ENCODE peak calls at places on chromosome 2, in ten cellular contexts. J, K, R, Z, U, S, D, X, E and L are unnamed samples.

GRCh38 chr2:172753610-172754009 is 18.0 kb downstream of the RAPGEF4 start:
- DNase-seq in J (no peak), U (no peak), R (no peak), K (no peak), Z (no peak), E (no peak), S (no peak), D (no peak), X (no peak), L (no peak)

GRCh38 chr2:4693266-4693665 is 989.9 kb downstream of the DCDC2C start:
- DNase-seq in E (no peak), S (no peak), J (no peak), D (no peak), X (no peak), Z (no peak), U (no peak), R (no peak), K (no peak), L (no peak)

GRCh38 chr2:102848366-102848839 is 86.6 kb downstream of the TMEM182 start:
- DNase-seq in J (no peak), R (peak), S (no peak), E (peak), K (no peak), U (peak), D (no peak), Z (peak), X (peak), L (peak)

GRCh38 chr2:27681844-27682243 is 18.2 kb downstream of the SLC4A1AP start:
- DNase-seq in R (no peak), X (no peak), K (no peak), S (peak), U (no peak), J (no peak), D (no peak), Z (no peak), E (peak), L (no peak)

GRCh38 chr2:159612255-159612901 is 4.0 kb downstream of the BAZ2B start:
- DNase-seq in U (no peak), Z (peak), S (no peak), D (no peak), X (no peak), R (no peak), J (no peak), K (no peak), E (peak), L (no peak)

GRCh38 chr2:95281786-95282185 is 7.5 kb downstream of the PROM2 start:
- DNase-seq in E (no peak), R (no peak), X (no peak), D (no peak), U (no peak), J (no peak), S (no peak), Z (no peak), K (no peak), L (no peak)

GRCh38 chr2:187233811-187234210 is 214.2 kb downstream of the CALCRL start:
- DNase-seq in D (no peak), E (peak), X (no peak), S (no peak), Z (no peak), J (no peak), K (no peak), U (no peak), R (no peak), L (no peak)

GRCh38 chr2:73762571-73762970 is 17.3 kb downstream of the DUSP11 start:
- DNase-seq in U (no peak), E (no peak), R (no peak), S (no peak), K (no peak), J (no peak), Z (no peak), D (no peak), X (no peak), L (no peak)

GRCh38 chr2:24881158-24881557 is 38.9 kb downstream of the ADCY3 start:
- DNase-seq in E (no peak), U (no peak), R (no peak), Z (no peak), X (no peak), J (no peak), D (no peak), S (no peak), K (no peak), L (no peak)

GRCh38 chr2:149472413-149472812 is 115.2 kb downstream of the MMADHC start:
- DNase-seq in R (no peak), U (no peak), K (no peak), E (no peak), X (no peak), S (no peak), J (no peak), Z (no peak), D (no peak), L (no peak)

GRCh38 chr2:133787207-133787606 is 218.9 kb upstream of the NCKAP5 start:
- DNase-seq in R (no peak), J (no peak), E (peak), K (peak), X (no peak), U (no peak), S (peak), Z (no peak), D (no peak), L (no peak)

GRCh38 chr2:7812231-7812995 is 869.4 kb upstream of the ID2 start:
- DNase-seq in R (no peak), K (peak), J (no peak), D (no peak), E (peak), U (no peak), X (no peak), S (peak), Z (no peak), L (no peak)

GRCh38 chr2:46988733-46989481 is 73.3 kb upstream of the MCFD2 start:
- DNase-seq in U (peak), S (no peak), E (no peak), R (peak), J (no peak), Z (peak), K (no peak), X (no peak), D (no peak), L (no peak)

GRCh38 chr2:211495339-211495738 is 938.9 kb downstream of the CPS1 start:
- DNase-seq in R (no peak), U (no peak), Z (no peak), S (no peak), K (no peak), E (no peak), X (no peak), J (no peak), D (no peak), L (no peak)

GRCh38 chr2:227370791-227371312 is 8.3 kb downstream of the TM4SF20 start:
- DNase-seq in E (peak), J (no peak), Z (no peak), D (no peak), U (no peak), R (no peak), S (peak), X (no peak), K (no peak), L (peak)

GRCh38 chr2:42227491-42227890 is 58.3 kb downstream of the EML4 start:
- DNase-seq in Z (no peak), R (no peak), D (no peak), S (no peak), J (no peak), E (no peak), U (no peak), K (no peak), X (no peak), L (no peak)

GRCh38 chr2:2663401-2664036 is 332.4 kb upstream of the MYT1L start:
- DNase-seq in X (no peak), R (no peak), S (no peak), Z (no peak), J (no peak), D (no peak), U (no peak), E (peak), K (no peak), L (no peak)

GRCh38 chr2:2806711-2807110 is 475.6 kb upstream of the MYT1L start:
- DNase-seq in E (no peak), X (peak), Z (no peak), S (no peak), D (no peak), J (no peak), R (no peak), K (no peak), U (no peak), L (no peak)

GRCh38 chr2:219570924-219571310 is 422 bp downstream of the OBSL1 start:
- DNase-seq in E (no peak), S (no peak), J (no peak), X (no peak), K (no peak), Z (peak), D (no peak), U (no peak), R (no peak), L (no peak)

GRCh38 chr2:219569635-219570034 is 1.7 kb downstream of the OBSL1 start:
- DNase-seq in U (no peak), D (no peak), X (no peak), E (no peak), S (no peak), R (no peak), J (no peak), Z (no peak), K (no peak), L (no peak)

GRCh38 chr2:219569041-219569440 is 2.3 kb downstream of the OBSL1 start:
- DNase-seq in D (no peak), K (no peak), X (no peak), S (no peak), E (no peak), U (peak), R (no peak), Z (no peak), J (no peak), L (no peak)

GRCh38 chr2:219571311-219572236 is at the start of gene OBSL1:
- DNase-seq in E (peak), Z (peak), R (peak), D (no peak), J (no peak), X (peak), K (peak), U (peak), S (no peak), L (no peak)

DNA sequence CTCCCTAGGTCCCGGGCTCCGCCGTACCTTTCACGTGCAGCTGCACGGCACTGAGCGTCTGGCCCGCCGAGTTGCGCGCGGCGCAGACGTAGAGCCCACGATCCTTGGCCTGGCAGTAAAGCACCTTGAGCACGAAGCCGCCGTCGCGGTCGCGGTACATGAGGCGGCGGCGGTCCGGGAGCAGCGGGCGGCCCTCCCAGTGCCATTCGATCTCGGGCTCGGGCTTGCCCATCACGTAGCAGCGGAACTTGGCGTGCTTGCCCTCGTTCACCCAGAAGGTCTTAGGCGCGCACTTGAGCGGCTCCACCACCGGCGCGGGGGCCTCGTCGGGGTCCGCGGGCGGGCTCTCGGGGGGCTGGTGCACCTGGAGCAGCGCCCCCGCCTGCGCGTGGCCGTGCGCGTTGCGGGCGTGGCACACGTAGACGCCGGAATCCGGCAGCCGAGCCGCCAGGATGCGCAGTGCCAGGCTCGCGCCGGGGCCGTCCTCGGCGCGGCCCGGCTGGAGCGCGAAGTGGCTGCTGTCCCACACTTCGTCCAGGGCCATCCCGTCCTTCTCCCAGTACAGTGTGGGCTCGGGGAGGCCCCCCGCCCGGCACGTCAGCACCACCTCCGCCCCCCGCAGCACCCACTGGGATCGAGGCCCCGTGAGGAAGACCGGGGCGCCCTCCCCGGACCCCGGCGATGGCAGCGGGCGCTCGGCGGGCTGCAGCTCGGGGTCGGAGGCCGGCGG is 980 bp downstream of the OBSL1 start:
- DNase-seq in J (no peak), X (no peak), K (no peak), E (peak), S (no peak), R (peak), U (no peak), Z (peak), D (no peak), L (no peak)
- TF ChIP-seq CTCF in J (no peak), X (no peak), K (no peak), E (no peak), S (no peak), R (no peak), U (no peak), Z (no peak), D (no peak), L (no peak)

DNA sequence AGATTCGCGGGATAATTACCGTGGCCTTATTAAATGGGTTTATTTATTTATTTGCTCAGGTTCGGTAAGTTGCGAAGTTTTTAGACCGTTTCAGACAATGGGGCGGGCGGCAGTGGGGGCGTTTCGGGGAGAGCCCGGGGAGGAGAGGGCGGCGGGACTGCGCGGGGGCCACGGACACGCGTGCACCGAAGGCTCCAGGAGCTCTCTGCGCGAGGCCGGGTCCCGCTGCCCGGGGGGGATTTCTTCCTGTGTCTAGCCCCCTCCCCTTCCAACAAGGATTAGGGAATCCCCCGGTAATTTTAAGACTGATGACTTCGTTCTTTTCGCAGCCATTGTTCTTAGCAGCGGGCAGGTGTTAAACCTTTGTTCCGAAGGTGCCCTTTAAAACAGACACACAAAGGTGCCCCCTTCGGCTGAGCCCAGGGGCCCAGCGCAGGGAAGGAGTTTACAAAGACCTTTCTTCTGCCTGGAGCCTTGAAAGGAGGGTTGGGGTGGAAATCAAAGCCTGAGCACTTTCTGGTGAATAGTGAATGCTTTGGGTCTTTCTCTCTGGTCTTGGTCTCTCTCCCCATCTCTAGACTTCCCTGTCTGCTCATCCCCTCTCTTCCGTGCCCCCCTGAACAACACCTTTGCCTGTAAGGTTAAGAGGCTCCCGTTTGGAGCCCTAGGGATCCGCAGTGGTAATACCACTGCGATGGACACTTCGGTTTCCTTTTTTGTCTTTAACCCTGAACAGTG is 2.1 kb downstream of the TRIB2 start:
- DNase-seq in U (no peak), D (no peak), Z (peak), K (no peak), S (no peak), J (no peak), X (no peak), R (peak), E (no peak), L (no peak)
- TF ChIP-seq CTCF in U (no peak), D (no peak), Z (peak), K (no peak), S (no peak), J (no peak), X (no peak), R (no peak), E (peak), L (no peak)

DNA sequence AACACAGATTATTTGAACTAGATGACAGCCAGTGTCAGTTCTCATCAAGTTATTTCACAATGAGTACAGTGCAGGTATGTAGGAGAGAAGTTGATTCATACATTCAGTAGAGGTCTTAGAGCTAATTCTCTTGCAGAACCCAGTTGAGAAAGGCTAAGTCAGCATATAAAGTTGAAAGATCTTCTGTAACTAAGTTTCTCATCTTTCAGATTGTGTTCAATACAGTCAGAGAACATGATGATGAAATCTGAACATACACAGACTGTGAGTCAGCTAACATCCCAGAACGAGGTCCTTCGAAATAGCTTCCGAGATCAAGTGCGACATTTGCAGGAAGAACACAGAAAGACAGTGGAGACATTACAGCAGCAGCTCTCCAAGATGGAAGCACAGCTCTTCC is 41.9 kb upstream of the LIMS1 start:
- DNase-seq in R (no peak), E (peak), D (no peak), J (no peak), S (peak), X (no peak), Z (no peak), U (no peak), K (peak), L (no peak)
- TF ChIP-seq CTCF in R (no peak), E (no peak), D (no peak), J (no peak), S (no peak), X (no peak), Z (no peak), U (no peak), K (no peak), L (no peak)

GRCh38 chr2:33033524-33034150 is 86.9 kb downstream of the LTBP1 start:
- DNase-seq in D (no peak), R (no peak), K (no peak), J (peak), E (peak), U (peak), S (no peak), X (no peak), Z (peak), L (no peak)
- TF ChIP-seq CTCF in D (no peak), R (no peak), K (peak), J (peak), E (peak), U (peak), S (peak), X (peak), Z (peak), L (no peak)

GRCh38 chr2:190679813-190680591 is 31.1 kb downstream of the NAB1 start:
- DNase-seq in J (peak), X (peak), D (peak), S (no peak), Z (peak), K (no peak), E (peak), U (peak), R (peak), L (peak)
- TF ChIP-seq CTCF in J (peak), X (peak), D (peak), S (peak), Z (peak), K (peak), E (peak), U (peak), R (no peak), L (peak)

DNA sequence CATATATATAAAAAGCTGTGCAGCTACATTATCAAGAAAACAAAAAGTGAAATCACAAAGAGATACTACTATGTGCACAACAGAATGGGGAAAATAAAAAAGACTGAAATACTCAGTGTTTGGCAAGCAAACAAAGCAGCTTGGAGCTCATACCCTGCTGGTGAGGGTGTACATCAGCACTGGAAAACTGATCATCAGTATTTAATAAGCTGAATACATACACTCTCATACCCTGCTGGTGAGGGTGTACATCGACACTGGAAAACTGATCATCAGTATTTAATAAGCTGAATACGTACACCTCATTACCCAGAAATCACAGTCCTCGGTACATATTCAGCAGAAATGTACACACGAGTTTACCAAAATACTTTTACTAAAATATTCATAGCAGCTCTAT is 220.8 kb downstream of the SPP2 start:
- DNase-seq in Z (no peak), R (no peak), U (no peak), S (no peak), K (no peak), D (no peak), J (no peak), E (no peak), X (no peak), L (no peak)
- TF ChIP-seq CTCF in Z (no peak), R (no peak), U (no peak), S (no peak), K (no peak), D (no peak), J (no peak), E (no peak), X (no peak), L (no peak)

GRCh38 chr2:39657538-39657937 is 8.2 kb upstream of the TMEM178A start:
- DNase-seq in D (no peak), S (no peak), Z (no peak), X (no peak), U (no peak), K (no peak), J (no peak), E (no peak), R (no peak), L (no peak)
- TF ChIP-seq CTCF in D (no peak), S (no peak), Z (no peak), X (no peak), U (no peak), K (no peak), J (no peak), E (no peak), R (no peak), L (no peak)

DNA sequence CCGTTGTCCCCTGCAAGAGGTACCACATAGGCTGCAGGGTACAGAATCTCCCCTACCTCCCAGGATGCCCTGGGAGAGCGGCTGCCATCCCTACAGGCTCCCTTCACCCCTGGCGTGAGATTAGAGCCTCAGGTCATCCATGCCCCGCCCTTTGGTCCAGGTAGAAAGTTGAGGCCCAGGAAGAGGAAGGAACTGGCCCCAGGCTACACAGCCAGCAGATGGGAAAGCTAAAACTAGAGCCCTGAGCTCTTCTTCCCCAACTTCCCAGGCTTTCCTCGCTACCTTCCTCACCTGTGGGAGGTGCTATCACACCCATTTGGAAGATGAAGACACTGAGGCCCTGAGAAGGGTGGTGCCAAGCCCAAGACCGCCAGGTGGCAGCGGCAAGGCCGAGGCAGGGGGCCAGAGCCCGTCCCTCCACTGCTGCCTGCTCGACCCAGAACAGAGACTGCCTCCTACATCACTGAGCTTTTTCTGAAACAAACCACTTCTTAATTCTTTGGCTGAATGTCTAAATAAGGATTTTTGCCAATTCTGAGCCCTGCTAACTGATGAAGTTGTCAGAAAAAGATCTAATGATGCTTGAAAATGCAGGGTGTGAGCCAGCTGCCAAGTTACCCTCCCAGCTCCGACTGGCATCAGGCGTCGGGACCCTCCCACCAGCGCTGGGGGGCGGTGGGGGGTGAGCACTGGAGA is 25.7 kb downstream of the CIB4 start:
- DNase-seq in Z (no peak), J (peak), K (no peak), D (no peak), E (no peak), X (no peak), U (no peak), R (peak), S (no peak), L (no peak)
- TF ChIP-seq CTCF in Z (peak), J (peak), K (no peak), D (no peak), E (no peak), X (no peak), U (no peak), R (no peak), S (peak), L (no peak)

DNA sequence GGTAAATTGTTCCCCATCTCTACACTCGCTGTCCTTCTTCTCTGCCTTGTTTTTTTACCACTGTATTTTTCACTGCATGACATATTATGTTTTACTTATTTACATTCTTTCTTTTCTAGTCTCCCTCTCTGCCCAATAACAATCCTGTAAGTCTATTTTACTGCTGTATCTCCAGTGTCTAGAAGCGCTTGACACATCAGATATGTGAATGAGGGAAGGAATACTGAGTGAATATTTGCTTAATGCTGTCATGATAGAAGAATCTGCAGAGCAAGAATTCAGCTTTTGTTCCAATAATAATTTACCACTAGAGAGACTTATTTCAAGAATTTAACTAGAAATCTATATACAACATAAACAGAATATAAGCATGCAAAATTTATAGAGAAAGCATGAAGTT is 99.5 kb downstream of the GALNT13 start:
- DNase-seq in X (no peak), Z (no peak), E (no peak), S (no peak), D (no peak), U (no peak), R (no peak), J (no peak), K (no peak), L (no peak)
- TF ChIP-seq CTCF in X (no peak), Z (no peak), E (no peak), S (no peak), D (no peak), U (no peak), R (no peak), J (no peak), K (no peak), L (no peak)